ENCODE peak calls at places on chromosomes 1 and 21, in seven cellular contexts. G is testis; K is fibroblast of mammary gland; D is upper lobe of right lung; Q is choroid plexus epithelial cell; J is CD8-positive, alpha-beta T cell; A is ascending aorta. H is an unnamed sample.

GRCh38 chr1:9792156-9793042 is 31.4 kb downstream of the CLSTN1 start:
- DNase-seq in G (no peak), K (peak), D (no peak), Q (peak), J (no peak), A (no peak), H (no peak)

GRCh38 chr1:176863613-176864012 is 300.9 kb downstream of the ASTN1 start:
- DNase-seq in G (no peak), K (no peak), D (no peak), Q (no peak), J (no peak), A (no peak), H (no peak)

GRCh38 chr1:228304766-228305395 is 97.0 kb downstream of the OBSCN start:
- DNase-seq in G (peak), K (no peak), D (peak), Q (no peak), J (no peak), A (no peak), H (peak)

GRCh38 chr21:44526096-44526997 is 13.6 kb downstream of the KRTAP10-1 start:
- DNase-seq in G (no peak), K (no peak), D (peak), Q (no peak), J (no peak), A (no peak), H (no peak)

GRCh38 chr1:224498574-224499170 is 64.1 kb upstream of the WDR26 start:
- DNase-seq in G (peak), K (peak), D (no peak), Q (peak), J (no peak), A (no peak), H (no peak)

GRCh38 chr1:216983823-216984222 is 260.6 kb upstream of the ESRRG start:
- DNase-seq in G (no peak), K (no peak), D (no peak), Q (no peak), J (no peak), A (no peak), H (no peak)

GRCh38 chr21:25717491-25718139 is 17.1 kb downstream of the ATP5PF start:
- DNase-seq in G (no peak), K (peak), D (no peak), Q (peak), J (no peak), A (no peak), H (no peak)

GRCh38 chr1:33358114-33358770 is 37.3 kb upstream of the A3GALT2 start:
- DNase-seq in G (no peak), K (no peak), D (no peak), Q (no peak), J (no peak), A (no peak), H (no peak)

GRCh38 chr21:42677339-42678117 is 24.1 kb downstream of the PDE9A start:
- DNase-seq in G (no peak), K (peak), D (no peak), Q (peak), J (no peak), A (no peak), H (no peak)

GRCh38 chr1:52603301-52603675 is 1.1 kb downstream of the GPX7 start:
- DNase-seq in G (peak), K (no peak), D (no peak), Q (no peak), J (no peak), A (no peak), H (no peak)

GRCh38 chr1:106554294-106554693 is 502.2 kb upstream of the PRMT6 start:
- DNase-seq in G (no peak), K (no peak), D (no peak), Q (peak), J (no peak), A (no peak), H (no peak)

GRCh38 chr1:75632350-75632949 is 21.5 kb upstream of the SLC44A5 start:
- DNase-seq in G (no peak), K (peak), D (no peak), Q (peak), J (no peak), A (no peak), H (no peak)

GRCh38 chr1:24345334-24345733 is 26.2 kb downstream of the GRHL3 start:
- DNase-seq in G (no peak), K (no peak), D (no peak), Q (no peak), J (no peak), A (no peak), H (no peak)
- TF ChIP-seq CTCF in G (no peak), K (no peak), D (no peak), Q (no peak), J (no peak), A (no peak), H (no peak)

GRCh38 chr21:36917487-36918158 is 48.8 kb downstream of the HLCS start:
- DNase-seq in G (peak), K (peak), D (no peak), Q (peak), J (no peak), A (no peak), H (no peak)
- TF ChIP-seq CTCF in G (peak), K (peak), D (peak), Q (peak), J (no peak), A (peak), H (no peak)

GRCh38 chr1:50084389-50084788 is 24.3 kb upstream of the ELAVL4 start:
- DNase-seq in G (no peak), K (no peak), D (no peak), Q (no peak), J (no peak), A (no peak), H (no peak)

GRCh38 chr1:50077273-50077672 is 31.4 kb upstream of the ELAVL4 start:
- DNase-seq in G (no peak), K (no peak), D (no peak), Q (no peak), J (no peak), A (no peak), H (no peak)

DNA sequence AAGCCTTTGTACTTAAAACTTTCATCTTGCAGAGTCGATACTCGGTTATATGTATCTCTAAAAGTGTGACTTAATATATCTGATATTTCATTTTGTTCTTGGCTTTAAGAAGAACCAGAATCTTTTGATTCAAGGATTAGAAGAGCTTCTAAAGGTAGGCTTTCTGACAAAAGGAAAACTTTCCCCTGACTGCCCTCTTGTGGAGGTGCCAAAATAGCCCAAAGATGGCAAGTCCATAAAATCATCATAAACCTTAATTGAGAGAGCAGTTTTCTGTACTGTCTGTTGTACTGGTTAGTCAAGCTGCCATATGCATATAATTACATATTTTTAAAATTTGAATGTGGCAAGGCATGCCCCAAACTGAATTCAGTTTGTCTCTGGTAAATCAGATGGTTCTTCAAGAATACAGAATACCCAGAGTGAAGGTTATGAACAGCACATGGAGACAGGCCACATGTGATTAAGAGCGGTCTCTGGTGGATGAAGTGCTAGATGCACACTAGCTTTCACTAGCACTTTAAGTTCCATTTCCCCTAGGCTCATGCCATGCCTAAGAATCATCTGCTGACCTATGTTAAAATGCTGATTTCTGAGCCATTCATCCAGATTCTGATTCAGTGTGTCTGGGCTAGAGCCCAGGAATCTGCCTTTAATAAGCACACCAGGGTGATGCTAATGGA is 27.7 kb upstream of the ELAVL4 start:
- DNase-seq in G (peak), K (no peak), D (no peak), Q (peak), J (no peak), A (no peak), H (no peak)
- TF ChIP-seq CTCF in G (peak), K (peak), D (peak), Q (no peak), J (no peak), A (no peak), H (no peak)

GRCh38 chr1:208449951-208450350 is 205.8 kb upstream of the PLXNA2 start:
- DNase-seq in G (peak), K (no peak), D (no peak), Q (no peak), J (no peak), A (no peak), H (no peak)
- TF ChIP-seq CTCF in G (no peak), K (no peak), D (no peak), Q (no peak), J (no peak), A (no peak), H (no peak)

GRCh38 chr1:204714194-204714860 is 28.8 kb upstream of the LRRN2 start:
- DNase-seq in G (no peak), K (no peak), D (no peak), Q (no peak), J (no peak), A (no peak), H (no peak)

GRCh38 chr1:204716687-204717086 is 31.1 kb upstream of the LRRN2 start:
- DNase-seq in G (no peak), K (no peak), D (no peak), Q (no peak), J (no peak), A (no peak), H (no peak)

GRCh38 chr1:204712718-204713430 is 27.3 kb upstream of the LRRN2 start:
- DNase-seq in G (no peak), K (no peak), D (no peak), Q (no peak), J (no peak), A (no peak), H (no peak)

GRCh38 chr1:204713541-204713940 is 28.0 kb upstream of the LRRN2 start:
- DNase-seq in G (no peak), K (no peak), D (no peak), Q (no peak), J (no peak), A (no peak), H (no peak)

DNA sequence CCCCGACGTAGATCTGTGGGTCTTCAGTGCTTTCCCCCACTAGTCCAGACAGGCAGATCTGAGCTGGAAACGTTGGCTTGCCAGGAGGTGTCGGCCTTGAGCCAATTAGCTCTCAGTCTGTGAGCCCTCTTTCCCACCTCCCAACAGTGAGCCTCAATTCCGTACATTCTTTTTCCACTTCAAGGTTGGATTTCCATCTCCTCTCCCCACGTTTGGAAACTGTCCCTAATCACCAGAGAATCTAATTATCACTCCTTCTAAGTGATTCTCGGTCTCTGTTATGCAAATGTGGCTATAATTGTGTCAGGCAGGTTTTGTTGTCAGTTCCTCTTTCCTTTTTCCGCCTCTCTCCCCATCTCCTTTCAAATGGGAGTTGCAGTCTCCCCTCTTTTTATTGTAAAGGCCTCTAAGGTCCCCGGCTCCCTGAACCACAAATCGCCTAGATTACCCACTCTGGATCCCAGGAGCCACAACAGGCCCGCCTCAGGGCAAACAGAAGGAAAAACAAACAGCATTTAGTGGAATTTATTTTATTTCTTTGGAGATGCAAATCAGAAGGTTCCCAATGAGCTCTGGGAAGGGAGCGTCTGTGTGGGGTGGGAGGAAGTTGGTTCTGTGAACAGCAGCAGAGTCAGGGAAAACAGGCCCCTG is 29.4 kb upstream of the LRRN2 start:
- DNase-seq in G (no peak), K (no peak), D (no peak), Q (peak), J (no peak), A (no peak), H (no peak)
- TF ChIP-seq CTCF in G (no peak), K (no peak), D (no peak), Q (no peak), J (no peak), A (no peak), H (no peak)

GRCh38 chr1:80155371-80155770 is 1148.8 kb upstream of the ADGRL4 start:
- DNase-seq in G (no peak), K (peak), D (no peak), Q (peak), J (no peak), A (no peak), H (no peak)
- TF ChIP-seq CTCF in G (no peak), K (peak), D (no peak), Q (no peak), J (no peak), A (no peak), H (no peak)

DNA sequence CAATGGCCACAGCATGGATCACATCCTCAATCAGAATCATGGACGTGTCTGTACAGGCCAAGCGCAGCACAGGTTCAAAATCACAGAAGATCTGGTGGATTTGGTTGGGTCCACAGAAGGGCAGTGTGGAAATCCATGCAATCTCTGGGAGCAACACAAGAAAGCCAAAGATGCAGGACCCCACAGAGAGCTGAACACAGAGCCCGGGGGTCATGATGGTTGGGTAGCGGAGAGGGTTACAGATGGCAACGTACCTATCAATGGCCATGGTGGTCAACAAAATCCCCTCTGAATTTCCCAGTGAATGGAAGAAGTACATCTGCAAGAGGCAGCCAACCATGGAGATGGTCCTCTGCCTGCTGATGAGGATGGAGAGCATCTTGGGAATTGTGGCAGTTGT is 3.9 kb upstream of the OR6K3 start:
- DNase-seq in G (no peak), K (no peak), D (no peak), Q (no peak), J (no peak), A (no peak), H (no peak)
- TF ChIP-seq CTCF in G (no peak), K (no peak), D (no peak), Q (no peak), J (no peak), A (no peak), H (no peak)

GRCh38 chr1:51093566-51093965 is 8.5 kb upstream of the C1orf185 start:
- DNase-seq in G (no peak), K (peak), D (no peak), Q (peak), J (no peak), A (no peak), H (no peak)

GRCh38 chr1:51086496-51087271 is 15.3 kb upstream of the C1orf185 start:
- DNase-seq in G (no peak), K (no peak), D (no peak), Q (no peak), J (no peak), A (no peak), H (no peak)

DNA sequence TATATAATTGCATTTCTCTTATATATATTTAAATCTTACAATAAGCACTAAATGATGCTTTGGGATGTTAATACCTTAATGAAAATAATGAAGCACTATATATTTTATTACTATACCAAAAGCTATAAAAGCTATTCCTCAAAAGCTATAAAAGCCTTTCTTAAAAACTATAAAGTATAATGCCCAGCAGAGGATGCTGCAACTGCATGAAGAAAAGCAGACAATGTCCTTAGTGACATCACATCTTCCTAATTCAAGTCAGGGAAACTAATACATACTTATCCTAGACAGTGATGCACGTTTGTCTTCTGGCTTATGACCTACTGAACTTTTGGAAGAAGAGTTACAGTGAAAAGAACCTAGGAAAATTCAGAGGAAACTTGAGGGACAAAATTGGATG is 13.6 kb upstream of the C1orf185 start:
- DNase-seq in G (no peak), K (peak), D (no peak), Q (peak), J (no peak), A (no peak), H (no peak)
- TF ChIP-seq CTCF in G (no peak), K (peak), D (no peak), Q (peak), J (no peak), A (no peak), H (no peak)

GRCh38 chr1:198726455-198726854 is 87.6 kb downstream of the PTPRC start:
- DNase-seq in G (no peak), K (peak), D (no peak), Q (peak), J (no peak), A (no peak), H (no peak)

GRCh38 chr1:198725090-198725489 is 86.2 kb downstream of the PTPRC start:
- DNase-seq in G (no peak), K (peak), D (no peak), Q (no peak), J (no peak), A (no peak), H (no peak)

GRCh38 chr1:198734323-198735008 is 95.6 kb downstream of the PTPRC start:
- DNase-seq in G (no peak), K (no peak), D (no peak), Q (peak), J (no peak), A (no peak), H (no peak)

GRCh38 chr1:198730952-198731351 is 92.1 kb downstream of the PTPRC start:
- DNase-seq in G (no peak), K (no peak), D (no peak), Q (no peak), J (no peak), A (no peak), H (no peak)

DNA sequence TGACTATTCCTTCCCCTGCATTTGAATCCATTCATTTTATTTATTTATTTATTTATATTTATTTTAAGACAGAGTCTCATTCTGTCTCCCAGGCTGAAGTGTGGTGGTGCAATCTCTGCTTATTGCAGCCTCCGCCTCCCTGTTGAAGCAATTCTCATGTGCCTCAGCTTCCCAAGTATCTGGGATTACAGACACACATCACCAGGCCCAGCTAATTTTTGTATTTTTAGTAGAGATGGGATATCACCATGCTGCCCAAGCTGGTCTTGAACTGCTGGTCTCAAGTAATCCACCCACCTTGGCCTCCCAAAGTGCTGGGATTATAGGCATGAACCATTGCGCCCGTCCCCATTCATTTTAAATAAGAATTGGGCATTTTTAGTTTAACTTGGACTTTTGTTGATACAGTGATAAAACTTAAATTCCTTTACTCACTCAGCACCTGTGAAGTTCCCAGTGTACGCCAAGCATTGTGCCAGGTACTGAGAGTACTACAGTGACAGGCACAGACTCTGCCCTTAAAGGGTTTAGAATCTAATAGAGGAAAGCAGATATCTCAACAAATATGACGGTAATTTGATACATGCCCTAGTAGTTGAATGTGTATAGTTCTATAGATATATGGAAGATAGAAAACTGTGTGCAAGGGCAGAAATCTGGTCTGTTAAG is 90.5 kb downstream of the PTPRC start:
- DNase-seq in G (no peak), K (no peak), D (no peak), Q (no peak), J (no peak), A (no peak), H (no peak)
- TF ChIP-seq CTCF in G (no peak), K (no peak), D (no peak), Q (no peak), J (no peak), A (no peak), H (no peak)

H was measured in omental fat pad.